ENCODE peak calls at places on chromosomes 2 and 18, in seven cellular contexts. V, B, N, T, S, X and C are unnamed samples.

GRCh38 chr2:28342081-28342967 is 50.3 kb upstream of the FOSL2 start:
- DNase-seq in V (no peak), B (peak), N (no peak), T (peak), S (no peak), X (no peak), C (no peak)

GRCh38 chr2:229553091-229553490 is 161.3 kb downstream of the DNER start:
- DNase-seq in V (no peak), B (no peak), N (no peak), T (no peak), S (no peak), X (no peak), C (no peak)

GRCh38 chr2:56871641-56872040 is 687.9 kb downstream of the CCDC85A start:
- DNase-seq in V (no peak), B (no peak), N (no peak), T (no peak), S (no peak), X (no peak), C (no peak)

GRCh38 chr2:239312741-239313246 is 88.0 kb downstream of the HDAC4 start:
- DNase-seq in V (peak), B (no peak), N (no peak), T (no peak), S (no peak), X (no peak), C (no peak)

GRCh38 chr2:71602581-71602980 is 149.2 kb downstream of the DYSF start:
- DNase-seq in V (no peak), B (no peak), N (no peak), T (no peak), S (no peak), X (no peak), C (no peak)

GRCh38 chr2:237628482-237629187 is 1.2 kb downstream of the LRRFIP1 start:
- DNase-seq in V (no peak), B (no peak), N (no peak), T (no peak), S (no peak), X (no peak), C (peak)

GRCh38 chr2:236317938-236318396 is 53.8 kb upstream of the ASB18 start:
- DNase-seq in V (no peak), B (no peak), N (no peak), T (no peak), S (no peak), X (no peak), C (no peak)

GRCh38 chr2:72828840-72829507 is 3.1 kb upstream of the EXOC6B start:
- DNase-seq in V (no peak), B (no peak), N (no peak), T (no peak), S (no peak), X (no peak), C (no peak)

GRCh38 chr2:202377308-202377736 is 1.2 kb downstream of the BMPR2 start:
- DNase-seq in V (peak), B (peak), N (no peak), T (peak), S (no peak), X (no peak), C (no peak)

GRCh38 chr2:29751390-29751789 is 170.0 kb downstream of the ALK start:
- DNase-seq in V (no peak), B (no peak), N (no peak), T (no peak), S (no peak), X (no peak), C (no peak)

GRCh38 chr2:174590928-174591648 is 6.5 kb downstream of the WIPF1 start:
- DNase-seq in V (no peak), B (no peak), N (no peak), T (no peak), S (no peak), X (no peak), C (no peak)

GRCh38 chr18:28794459-28795245 is 617.7 kb upstream of the CDH2 start:
- DNase-seq in V (no peak), B (no peak), N (no peak), T (no peak), S (no peak), X (no peak), C (no peak)

GRCh38 chr18:56386856-56387255 is 251.5 kb downstream of the TXNL1 start:
- DNase-seq in V (no peak), B (no peak), N (no peak), T (no peak), S (no peak), X (no peak), C (no peak)

GRCh38 chr2:68912732-68913131 is 40.0 kb downstream of the GKN2 start:
- DNase-seq in V (no peak), B (no peak), N (no peak), T (no peak), S (no peak), X (no peak), C (no peak)

GRCh38 chr2:38716185-38716584 is 35.0 kb downstream of the SRSF7 start:
- DNase-seq in V (no peak), B (no peak), N (no peak), T (peak), S (no peak), X (no peak), C (peak)

GRCh38 chr18:35024965-35025364 is 16.2 kb upstream of the MAPRE2 start:
- DNase-seq in V (no peak), B (no peak), N (no peak), T (peak), S (no peak), X (no peak), C (peak)

GRCh38 chr2:174634130-174635014 is 36.8 kb upstream of the WIPF1 start:
- DNase-seq in V (no peak), B (peak), N (no peak), T (no peak), S (no peak), X (peak), C (no peak)

GRCh38 chr2:102485151-102485769 is 12.2 kb downstream of the SLC9A4 start:
- DNase-seq in V (no peak), B (no peak), N (no peak), T (no peak), S (no peak), X (no peak), C (no peak)
- TF ChIP-seq JUND in V (no peak), B (no peak), N (no peak), T (no peak), S (no peak), X (no peak), C (no peak)

GRCh38 chr18:64410685-64411084 is 261.8 kb upstream of the LINC00305 start:
- DNase-seq in V (no peak), B (no peak), N (no peak), T (no peak), S (no peak), X (no peak), C (no peak)

GRCh38 chr18:64409511-64409910 is 260.6 kb upstream of the LINC00305 start:
- DNase-seq in V (no peak), B (no peak), N (no peak), T (no peak), S (no peak), X (no peak), C (no peak)

GRCh38 chr18:64407606-64408005 is 258.7 kb upstream of the LINC00305 start:
- DNase-seq in V (no peak), B (no peak), N (no peak), T (no peak), S (no peak), X (no peak), C (no peak)

GRCh38 chr18:64403784-64404498 is 255.1 kb upstream of the LINC00305 start:
- DNase-seq in V (no peak), B (no peak), N (no peak), T (no peak), S (no peak), X (no peak), C (no peak)

GRCh38 chr18:64405161-64405560 is 256.3 kb upstream of the LINC00305 start:
- DNase-seq in V (no peak), B (no peak), N (no peak), T (no peak), S (no peak), X (no peak), C (no peak)
- TF ChIP-seq JUND in V (no peak), B (no peak), N (no peak), T (no peak), S (no peak), X (no peak), C (no peak)

DNA sequence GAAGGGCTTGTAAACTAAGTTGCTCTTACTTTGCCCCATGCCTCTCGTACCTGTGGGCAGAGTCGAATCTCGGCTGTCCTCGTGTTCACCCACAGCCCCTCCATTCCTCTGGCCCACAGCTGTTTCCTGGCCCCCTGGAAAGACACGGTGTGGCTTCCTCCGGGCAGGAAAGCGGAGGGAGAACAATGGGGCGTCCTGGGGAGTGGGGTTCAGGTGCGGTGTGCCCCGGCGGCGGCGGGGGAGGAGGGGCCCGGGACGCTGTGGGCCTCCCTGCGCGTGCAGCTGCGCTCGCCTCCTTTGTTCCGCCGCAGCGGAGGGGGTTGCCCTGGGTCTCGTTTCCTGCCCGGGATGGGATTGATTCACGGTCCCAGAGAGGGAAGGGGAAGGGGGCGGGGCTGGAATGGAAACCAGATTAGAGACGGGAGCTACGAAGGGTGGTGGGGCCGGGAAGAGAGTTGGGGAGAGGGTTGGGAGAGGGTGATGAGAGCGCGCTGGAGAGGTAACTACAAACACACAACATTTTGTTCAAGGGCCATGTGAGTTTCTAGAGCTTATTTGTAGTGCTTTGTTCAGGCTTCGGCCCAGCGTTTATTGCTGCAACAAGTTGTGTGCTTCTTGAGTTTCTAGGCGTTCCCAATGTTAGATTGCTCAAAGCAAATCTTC is 796 bp downstream of the MYO1B start:
- DNase-seq in V (peak), B (no peak), N (peak), T (peak), S (peak), X (no peak), C (no peak)
- TF ChIP-seq JUND in V (no peak), B (no peak), N (no peak), T (peak), S (no peak), X (no peak), C (no peak)

GRCh38 chr2:232776435-232776834 is at the start of gene KCNJ13:
- DNase-seq in V (no peak), B (no peak), N (no peak), T (no peak), S (no peak), X (no peak), C (peak)
- TF ChIP-seq JUND in V (no peak), B (no peak), N (no peak), T (no peak), S (no peak), X (no peak), C (peak)

GRCh38 chr18:9335255-9336045 is 877 bp downstream of the TWSG1 start:
- DNase-seq in V (no peak), B (peak), N (no peak), T (no peak), S (no peak), X (no peak), C (no peak)
- TF ChIP-seq JUND in V (no peak), B (no peak), N (no peak), T (no peak), S (no peak), X (no peak), C (no peak)

GRCh38 chr2:128638741-128639477 is 320.2 kb upstream of the HS6ST1 start:
- DNase-seq in V (peak), B (no peak), N (peak), T (no peak), S (no peak), X (no peak), C (peak)
- TF ChIP-seq JUND in V (no peak), B (no peak), N (no peak), T (no peak), S (no peak), X (no peak), C (no peak)